ENCODE peak calls at places on chromosomes 5 and 9, in six cellular contexts. H is mesendoderm, M is IMR-90, E is neuronal stem cell, T is trophoblast cell, C is H1. O is an unnamed sample. For H3K79me1, the result is how much of the 10 kb centered on the place peaks cover.

GRCh38 chr5:10903786-10904560 is 142.9 kb upstream of the DAP start:
- DNase-seq in E (no peak), T (no peak), C (no peak), H (no peak), M (no peak), O (no peak)

GRCh38 chr9:136631038-136632000 is 31.4 kb upstream of the EGFL7 start:
- DNase-seq in M (peak), E (peak), H (peak), C (peak), T (peak), O (peak)

GRCh38 chr9:89768650-89769071 is 163.8 kb downstream of the GADD45G start:
- DNase-seq in H (no peak), M (no peak), E (no peak), C (no peak), T (no peak), O (no peak)

GRCh38 chr9:132937463-132937901 is 6.9 kb downstream of the TSC1 start:
- DNase-seq in M (peak), H (no peak), E (no peak), C (no peak), T (peak), O (peak)

GRCh38 chr9:37029776-37030590 is 4.1 kb downstream of the PAX5 start:
- DNase-seq in H (peak), E (no peak), T (no peak), C (peak), M (no peak), O (no peak)

GRCh38 chr9:134321957-134322741 is 4.1 kb upstream of the RXRA start:
- DNase-seq in H (no peak), E (no peak), M (no peak), T (no peak), C (no peak), O (no peak)

GRCh38 chr5:135478938-135479337 is 26.8 kb upstream of the TIFAB start:
- DNase-seq in M (no peak), T (no peak), H (peak), C (no peak), E (no peak), O (no peak)

GRCh38 chr9:37155601-37156000 is 35.2 kb downstream of the ZCCHC7 start:
- DNase-seq in M (no peak), C (no peak), H (no peak), T (no peak), E (no peak), O (no peak)

GRCh38 chr9:108478431-108478837 is 377.4 kb downstream of the ACTL7B start:
- DNase-seq in H (no peak), T (peak), E (no peak), C (no peak), M (peak), O (peak)

GRCh38 chr9:77472646-77473045 is 175.5 kb downstream of the GNA14 start:
- DNase-seq in H (no peak), E (no peak), M (no peak), T (no peak), C (no peak), O (peak)

GRCh38 chr5:90899014-90899604 is 340.5 kb downstream of the ADGRV1 start:
- DNase-seq in E (no peak), T (no peak), C (no peak), M (no peak), H (no peak), O (no peak)

GRCh38 chr9:6959275-6960000 is 201.7 kb downstream of the KDM4C start:
- DNase-seq in E (no peak), T (no peak), H (no peak), M (no peak), C (no peak), O (no peak)

GRCh38 chr9:120909904-120910303 is 16.7 kb downstream of the TRAF1 start:
- DNase-seq in T (no peak), M (no peak), H (no peak), C (no peak), E (no peak), O (no peak)

GRCh38 chr9:126894052-126894603 is 20.5 kb upstream of the RALGPS1 start:
- DNase-seq in H (peak), T (no peak), E (no peak), M (no peak), C (no peak), O (no peak)

GRCh38 chr9:107667269-107667681 is 177.7 kb upstream of the KLF4 start:
- DNase-seq in M (peak), C (no peak), T (no peak), H (no peak), E (no peak), O (no peak)

GRCh38 chr5:150778103-150778516 is 447 bp upstream of the SMIM3 start:
- DNase-seq in H (no peak), C (no peak), E (no peak), T (no peak), M (peak), O (no peak)

GRCh38 chr5:67160985-67161384 is 35.6 kb downstream of the CD180 start:
- DNase-seq in C (no peak), E (no peak), T (no peak), M (peak), H (peak), O (no peak)

GRCh38 chr9:88672874-88673695 is 138.1 kb downstream of the NXNL2 start:
- DNase-seq in C (no peak), M (no peak), H (peak), E (no peak), T (no peak), O (no peak)

GRCh38 chr5:139061274-139061673 is 136.9 kb downstream of the SIL1 start:
- DNase-seq in E (no peak), H (peak), C (no peak), T (peak), M (peak), O (peak)

GRCh38 chr9:70533492-70533891 is 119.0 kb upstream of the KLF9 start:
- DNase-seq in E (no peak), T (no peak), H (no peak), C (no peak), M (no peak), O (no peak)

GRCh38 chr5:88394531-88395185 is 126.0 kb upstream of the TMEM161B start:
- DNase-seq in H (peak), M (no peak), T (no peak), E (no peak), C (no peak), O (no peak)
- H3K79me1 ChIP-seq in H (under half), M (under half), T (under half), E (under half), C (under half), O (under half)

DNA sequence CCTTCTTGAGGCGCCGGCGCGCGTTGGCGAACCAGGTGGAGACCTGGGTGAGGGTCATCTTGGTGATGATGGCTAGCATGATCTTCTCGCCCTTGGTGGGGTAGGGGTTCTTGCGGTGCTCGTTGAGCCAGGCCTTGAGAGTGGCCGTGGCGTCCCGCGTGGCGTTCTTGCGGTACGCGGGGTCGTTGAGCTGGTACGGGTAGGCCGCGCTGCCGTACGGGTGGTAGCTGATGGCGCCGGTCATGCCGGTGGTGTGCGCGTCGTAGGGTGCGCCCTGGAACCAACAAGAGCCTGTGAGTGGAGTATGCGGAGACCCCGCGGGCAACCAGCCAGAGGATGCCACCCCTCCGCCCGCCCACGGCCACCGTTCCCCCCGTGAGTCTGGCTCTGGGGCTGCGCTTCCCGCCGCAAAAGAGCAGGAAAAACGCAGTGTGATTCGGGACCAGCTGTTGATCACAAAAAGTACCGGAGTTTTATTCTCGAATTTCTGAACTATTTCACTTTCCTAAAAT is 1.9 kb downstream of the IRX2 start:
- DNase-seq in C (no peak), E (no peak), H (no peak), T (no peak), M (no peak), O (no peak)
- H2BK120ac ChIP-seq in C (no peak), E (no peak), H (no peak), T (no peak), M (no peak), O (no peak)

DNA sequence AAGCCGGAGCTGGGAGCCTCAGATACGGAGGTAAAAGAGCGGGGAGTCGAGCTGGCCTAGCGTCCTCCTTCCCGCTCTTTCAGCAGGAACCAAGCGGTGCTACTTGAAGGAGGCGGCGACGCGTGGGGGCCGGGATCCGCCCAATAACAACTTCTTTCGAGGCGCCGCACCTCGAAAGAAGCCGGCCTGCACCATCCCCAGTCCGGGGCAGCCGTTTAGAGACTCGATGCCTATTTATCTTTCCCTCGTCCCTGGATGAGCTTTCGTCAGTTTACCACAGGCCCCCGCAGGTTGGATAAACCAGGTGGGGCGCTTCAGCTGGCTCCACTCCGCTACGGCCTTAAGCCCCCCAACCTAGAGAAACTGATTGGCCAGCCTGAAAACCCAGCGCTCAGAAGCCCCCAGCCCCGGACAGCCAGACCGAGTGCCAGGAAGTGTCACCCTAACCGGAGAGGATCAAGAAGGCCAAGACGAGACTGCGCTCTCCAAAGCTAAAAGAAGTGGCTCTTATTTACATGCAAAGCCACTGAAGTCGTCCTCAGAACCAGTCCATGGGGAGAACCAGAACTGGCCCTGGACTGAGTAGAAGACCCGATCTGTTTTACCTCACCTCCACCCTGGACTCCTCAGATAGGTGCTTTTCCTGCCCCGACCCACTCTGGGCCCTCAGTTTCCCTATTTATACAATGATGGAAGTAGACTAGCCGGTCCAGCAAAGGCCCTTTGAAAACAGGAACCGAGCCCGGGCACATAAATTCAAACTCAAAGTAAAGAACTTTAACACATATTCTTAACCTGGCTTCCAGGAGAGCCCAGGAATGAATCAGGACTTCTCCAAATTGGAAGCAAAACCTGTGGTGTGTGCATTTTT is 1.4 kb downstream of the HAND1 start:
- DNase-seq in C (peak), E (no peak), M (no peak), T (no peak), H (peak), O (no peak)
- H3K4me3 ChIP-seq in C (peak), E (no peak), M (no peak), T (peak), H (peak), O (no peak)

GRCh38 chr9:81193362-81194339 is 495.7 kb downstream of the TLE1 start:
- DNase-seq in C (no peak), T (no peak), H (no peak), M (no peak), E (no peak), O (no peak)
- H3K79me1 ChIP-seq in C (under half), T (under half), H (under half), M (under half), E (under half), O (under half)